ENCODE peak calls at places on chromosome 19, in seven cellular contexts. J, M, A, X, B, V and Z are unnamed samples.

GRCh38 chr19:31350033-31350692 is 927 bp upstream of the TSHZ3 start:
- DNase-seq in A (no peak), J (no peak), X (no peak), M (no peak), V (peak), B (no peak), Z (no peak)

GRCh38 chr19:5330307-5330720 is 10.3 kb downstream of the PTPRS start:
- DNase-seq in J (no peak), V (no peak), B (no peak), M (no peak), A (no peak), X (no peak), Z (no peak)

GRCh38 chr19:5268801-5269200 is 71.8 kb downstream of the PTPRS start:
- DNase-seq in A (no peak), J (no peak), M (no peak), X (no peak), B (peak), V (no peak), Z (no peak)

GRCh38 chr19:45442927-45443461 is 19.3 kb upstream of the ERCC1 start:
- DNase-seq in B (peak), A (no peak), M (no peak), V (peak), J (no peak), X (no peak), Z (no peak)

GRCh38 chr19:47227347-47228167 is 3.4 kb downstream of the BBC3 start:
- DNase-seq in J (peak), A (peak), X (peak), M (peak), V (peak), B (peak), Z (no peak)

GRCh38 chr19:47013041-47013517 is 6.6 kb upstream of the NPAS1 start:
- DNase-seq in V (peak), B (peak), M (peak), J (peak), X (no peak), A (peak), Z (peak)

GRCh38 chr19:56321254-56321980 is 6.8 kb upstream of the ZSCAN5A start:
- DNase-seq in J (no peak), A (no peak), B (peak), V (peak), X (no peak), M (no peak), Z (no peak)

GRCh38 chr19:12841094-12841493 is 2.8 kb downstream of the MAST1 start:
- DNase-seq in X (no peak), J (peak), V (peak), A (no peak), M (no peak), B (peak), Z (no peak)

GRCh38 chr19:34430738-34431625 is 2.8 kb downstream of the UBA2 start:
- DNase-seq in J (no peak), V (peak), A (peak), B (peak), X (no peak), M (peak), Z (peak)

GRCh38 chr19:1513492-1514294 is 874 bp upstream of the ADAMTSL5 start:
- DNase-seq in A (no peak), B (peak), J (no peak), X (no peak), M (peak), V (peak), Z (peak)

GRCh38 chr19:31279436-31279765 is 69.8 kb downstream of the TSHZ3 start:
- DNase-seq in A (no peak), M (no peak), B (no peak), J (no peak), V (no peak), X (no peak), Z (no peak)

DNA sequence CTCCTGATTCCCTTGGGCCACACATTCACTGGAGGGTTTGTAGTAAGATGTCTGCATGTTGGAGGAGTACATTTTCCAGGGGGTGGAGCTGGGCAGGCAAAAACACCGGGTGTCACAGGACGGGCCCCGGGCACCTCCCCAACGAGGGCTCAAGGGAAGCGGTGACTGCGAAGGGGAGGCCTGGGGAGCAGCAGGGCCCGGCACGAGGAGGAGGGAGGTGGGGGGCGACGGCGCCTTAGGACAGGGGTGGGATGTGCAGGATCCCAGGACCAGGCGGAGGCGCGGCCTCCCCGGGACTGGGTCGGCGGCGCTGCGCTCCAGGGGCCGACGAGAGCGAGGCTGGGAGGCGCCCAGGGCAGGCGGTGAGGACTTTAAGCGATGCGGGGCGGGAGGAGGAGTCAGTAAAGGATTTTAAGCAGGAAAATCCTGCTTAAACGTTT is 501 bp downstream of the ZNF160 start:
- DNase-seq in B (no peak), M (no peak), J (no peak), V (peak), A (no peak), X (no peak), Z (peak)
- TF ChIP-seq JUND in B (no peak), M (no peak), J (no peak), V (no peak), A (no peak), X (no peak), Z (no peak)

GRCh38 chr19:51082641-51083040 is at the start of gene KLK14:
- DNase-seq in X (no peak), J (no peak), A (no peak), M (no peak), B (no peak), V (no peak), Z (no peak)

GRCh38 chr19:51083783-51084182 is 1.1 kb upstream of the KLK14 start:
- DNase-seq in J (no peak), B (no peak), V (no peak), M (no peak), A (no peak), X (no peak), Z (no peak)

GRCh38 chr19:51079486-51080110 is 3.1 kb downstream of the KLK14 start:
- DNase-seq in B (no peak), X (no peak), J (no peak), M (no peak), V (no peak), A (no peak), Z (no peak)

GRCh38 chr19:51083181-51083580 is 494 bp upstream of the KLK14 start:
- DNase-seq in X (no peak), J (no peak), B (no peak), M (no peak), V (no peak), A (no peak), Z (no peak)

GRCh38 chr19:51081476-51081875 is 1.2 kb downstream of the KLK14 start:
- DNase-seq in A (no peak), V (no peak), X (no peak), J (no peak), B (no peak), M (no peak), Z (no peak)
- TF ChIP-seq JUND in A (no peak), V (no peak), X (no peak), J (no peak), B (no peak), M (no peak), Z (no peak)

GRCh38 chr19:16946951-16947940 is 58.4 kb downstream of the F2RL3 start:
- DNase-seq in V (no peak), M (no peak), X (no peak), B (no peak), A (no peak), J (no peak), Z (no peak)

GRCh38 chr19:16945762-16946465 is 57.1 kb downstream of the F2RL3 start:
- DNase-seq in M (no peak), X (no peak), A (no peak), B (no peak), J (no peak), V (no peak), Z (no peak)

GRCh38 chr19:16951529-16951928 is 62.7 kb downstream of the F2RL3 start:
- DNase-seq in V (no peak), A (no peak), B (no peak), X (no peak), M (no peak), J (no peak), Z (no peak)

GRCh38 chr19:16952046-16952445 is 63.2 kb downstream of the F2RL3 start:
- DNase-seq in J (no peak), M (no peak), A (no peak), V (no peak), B (no peak), X (no peak), Z (no peak)

DNA sequence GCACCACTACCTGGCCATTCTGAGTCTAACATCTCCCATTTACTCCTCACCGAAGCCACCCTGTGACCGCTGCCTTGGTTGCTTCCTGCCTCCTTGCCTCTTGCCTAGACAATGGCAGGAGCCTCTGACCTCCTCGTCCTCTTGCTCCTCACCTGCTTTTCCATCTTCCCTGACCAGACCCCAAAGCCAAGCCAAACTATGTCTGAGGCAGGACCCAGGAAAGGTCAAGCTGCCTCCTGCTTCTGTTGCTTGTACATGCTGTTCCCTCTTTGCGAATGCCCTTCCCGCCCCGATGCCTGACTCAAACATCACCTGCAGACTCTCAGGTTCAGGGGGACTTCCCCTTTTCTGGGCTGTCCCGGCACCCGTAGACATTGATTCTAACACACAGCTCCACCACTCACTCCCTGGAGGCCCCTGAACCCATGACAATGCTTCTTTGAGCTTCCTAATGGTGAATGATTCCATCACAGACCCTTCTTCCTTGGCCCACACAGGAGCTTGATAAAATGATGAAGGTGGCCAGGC is 60.8 kb downstream of the F2RL3 start:
- DNase-seq in X (no peak), J (no peak), V (no peak), M (no peak), B (no peak), A (no peak), Z (no peak)
- TF ChIP-seq JUND in X (no peak), J (no peak), V (no peak), M (no peak), B (no peak), A (no peak), Z (no peak)

GRCh38 chr19:17237747-17238706 is 7.7 kb downstream of the NR2F6 start:
- DNase-seq in J (no peak), V (no peak), X (no peak), B (no peak), M (no peak), A (no peak), Z (no peak)

GRCh38 chr19:17236414-17236716 is 9.4 kb downstream of the NR2F6 start:
- DNase-seq in B (no peak), V (no peak), A (no peak), J (no peak), M (no peak), X (no peak), Z (no peak)

GRCh38 chr19:17234911-17235617 is 9.0 kb downstream of the OCEL1 start:
- DNase-seq in A (no peak), J (no peak), B (peak), X (no peak), V (peak), M (no peak), Z (no peak)

GRCh38 chr19:17236831-17237543 is 8.7 kb downstream of the NR2F6 start:
- DNase-seq in B (no peak), M (no peak), J (no peak), V (no peak), X (no peak), A (no peak), Z (no peak)

GRCh38 chr19:17235618-17236413 is 9.8 kb downstream of the OCEL1 start:
- DNase-seq in V (peak), A (no peak), M (no peak), X (no peak), B (peak), J (no peak), Z (no peak)
- TF ChIP-seq JUND in V (no peak), A (no peak), M (no peak), X (no peak), B (no peak), J (no peak), Z (no peak)

DNA sequence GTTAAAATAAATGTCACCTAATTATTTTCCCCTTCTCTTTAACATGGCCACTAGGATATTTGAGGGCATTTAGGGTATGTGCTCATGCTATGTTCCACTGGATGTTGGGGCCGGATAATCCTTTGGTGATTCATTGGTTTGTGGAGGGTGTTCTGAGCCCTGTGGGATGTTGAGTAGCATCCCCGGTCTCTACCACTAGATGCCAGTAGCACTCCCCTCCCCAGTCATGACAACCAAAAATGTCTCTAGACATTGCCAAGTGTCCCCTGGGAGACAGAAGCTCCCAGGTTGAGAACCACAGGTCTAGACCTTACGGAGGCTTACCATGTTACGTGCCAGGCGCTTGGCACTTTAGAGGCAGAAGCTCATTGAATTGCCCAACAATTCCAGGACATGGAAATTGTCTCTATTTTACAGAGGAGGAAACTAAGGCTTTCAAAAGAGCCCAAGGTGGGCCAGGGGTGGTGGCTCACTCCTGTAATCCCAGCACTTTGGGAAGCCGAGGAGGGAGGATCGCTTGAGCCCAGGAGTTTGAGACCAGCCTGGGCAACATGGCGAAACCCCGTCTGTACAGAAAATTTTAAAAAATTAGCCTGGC is 14.1 kb downstream of the SHANK1 start:
- DNase-seq in M (peak), X (peak), V (peak), J (no peak), A (peak), B (peak), Z (peak)
- TF ChIP-seq JUND in M (no peak), X (no peak), V (no peak), J (no peak), A (no peak), B (peak), Z (no peak)

GRCh38 chr19:2615782-2616181 is 86.7 kb downstream of the GNG7 start:
- DNase-seq in M (no peak), J (no peak), A (no peak), B (no peak), V (no peak), X (no peak), Z (no peak)

GRCh38 chr19:2617393-2618165 is 84.9 kb downstream of the GNG7 start:
- DNase-seq in J (no peak), A (no peak), X (no peak), V (no peak), B (no peak), M (no peak), Z (no peak)

GRCh38 chr19:2616741-2617392 is 85.6 kb downstream of the GNG7 start:
- DNase-seq in B (no peak), J (no peak), X (no peak), M (no peak), A (peak), V (no peak), Z (no peak)

GRCh38 chr19:2619076-2619475 is 83.4 kb downstream of the GNG7 start:
- DNase-seq in J (no peak), M (no peak), B (no peak), X (no peak), V (no peak), A (no peak), Z (no peak)

GRCh38 chr19:2618611-2619010 is 83.9 kb downstream of the GNG7 start:
- DNase-seq in B (no peak), X (no peak), V (no peak), A (no peak), J (no peak), M (peak), Z (no peak)
- TF ChIP-seq JUND in B (no peak), X (no peak), V (no peak), A (no peak), J (no peak), M (no peak), Z (no peak)

GRCh38 chr19:4066176-4066606 is 508 bp downstream of the ZBTB7A start:
- DNase-seq in J (no peak), B (no peak), X (no peak), M (no peak), V (no peak), A (no peak), Z (no peak)
- TF ChIP-seq JUND in J (no peak), B (no peak), X (no peak), M (no peak), V (no peak), A (no peak), Z (no peak)